ENCODE peak calls at places on chromosomes 4 and X, in four cellular contexts. P is fibroblast of lung, S is T-helper 1 cell, B is HS-27A. M is an unnamed sample.

GRCh38 chr4:84622959-84623358 is 40.0 kb downstream of the CDS1 start:
- DNase-seq in P (no peak), S (no peak), B (no peak), M (no peak)

GRCh38 chr4:126737899-126738526 is 894.7 kb upstream of the INTU start:
- DNase-seq in P (no peak), S (no peak), B (no peak), M (no peak)

GRCh38 chr4:139921551-139922184 is 232.3 kb downstream of the MAML3 start:
- DNase-seq in P (no peak), S (no peak), B (no peak), M (no peak)

GRCh38 chr4:173135241-173135847 is 33.3 kb upstream of the GALNT7 start:
- DNase-seq in P (peak; percentile 34), S (no peak), B (no peak), M (no peak)

GRCh38 chr4:185134176-185134869 is 8.7 kb upstream of the SLC25A4 start:
- DNase-seq in P (peak; percentile 77), S (peak; percentile 48), B (no peak), M (no peak)

GRCh38 chrX:152810403-152810802 is 20.2 kb downstream of the CETN2 start:
- DNase-seq in P (no peak), S (no peak), B (no peak), M (no peak)

GRCh38 chrX:131830400-131831184 is 192.5 kb upstream of the STK26 start:
- DNase-seq in P (peak; percentile 45), S (peak; percentile 62), B (peak; percentile 76), M (peak; percentile 41)

GRCh38 chrX:146186540-146186939 is 368.9 kb downstream of the SLITRK2 start:
- DNase-seq in P (no peak), S (no peak), B (no peak), M (no peak)

GRCh38 chrX:130704053-130705038 is 198.7 kb downstream of the ENOX2 start:
- DNase-seq in P (peak; percentile 57), S (no peak), B (no peak), M (no peak)

GRCh38 chrX:134512566-134512965 is 52.6 kb downstream of the HPRT1 start:
- DNase-seq in P (peak; percentile 64), S (no peak), B (peak; percentile 54), M (no peak)

GRCh38 chr4:11106769-11107168 is 321.9 kb downstream of the HS3ST1 start:
- DNase-seq in P (peak; percentile 27), S (no peak), B (no peak), M (no peak)

GRCh38 chr4:154399259-154399974 is 92.2 kb downstream of the DCHS2 start:
- DNase-seq in P (peak; percentile 66), S (no peak), B (no peak), M (no peak)

GRCh38 chr4:113636877-113637276 is 124.7 kb downstream of the CAMK2D start:
- DNase-seq in P (peak; percentile 71), S (peak; percentile 70), B (no peak), M (no peak)